ENCODE peak calls at places on chromosome 4, in nine cellular contexts. C is T-helper 17 cell; I is HEK293T; N is RKO; K is fibroblast of mammary gland; Y is globus pallidus; P is GM04504; O is ELF-1; L is activated CD4-positive, CD25-positive, alpha-beta regulatory T cell treated with anti-CD3 and anti-CD28 coated beads, Interleukin-2, amount 50 U/mL, for 72 hours. H is an unnamed sample.

GRCh38 chr4:8002525-8003309 is 63.1 kb upstream of the AFAP1 start:
- DNase-seq in C (no peak), I (no peak), N (no peak), K (no peak), Y (no peak), P (no peak), O (no peak), L (no peak), H (no peak)

GRCh38 chr4:111639876-111640275 is 505.4 kb upstream of the FAM241A start:
- DNase-seq in C (no peak), I (no peak), N (no peak), K (peak; percentile 61), Y (no peak), P (no peak), O (no peak), L (no peak), H (no peak)

GRCh38 chr4:179285696-179286095 is 1843.5 kb upstream of the AGA start:
- DNase-seq in C (no peak), I (no peak), N (no peak), K (no peak), Y (no peak), P (no peak), O (no peak), L (no peak), H (no peak)

GRCh38 chr4:79679859-79680258 is 271.8 kb upstream of the GK2 start:
- DNase-seq in C (no peak), I (no peak), N (no peak), K (no peak), Y (no peak), P (no peak), O (no peak), L (no peak), H (no peak)

GRCh38 chr4:4853921-4854648 is 5.4 kb upstream of the MSX1 start:
- DNase-seq in C (no peak), I (no peak), N (no peak), K (no peak), Y (no peak), P (no peak), O (no peak), L (peak; percentile 17), H (no peak)

GRCh38 chr4:62377700-62378099 is 1177.6 kb downstream of the ADGRL3 start:
- DNase-seq in C (no peak), I (no peak), N (no peak), K (no peak), Y (no peak), P (no peak), O (no peak), L (no peak), H (no peak)

GRCh38 chr4:94757192-94758140 is at the start of gene BMPR1B:
- DNase-seq in C (no peak), I (peak; percentile 62), N (no peak), K (peak; percentile 66), Y (peak; percentile 32), P (peak; percentile 32), O (peak; percentile 70), L (no peak), H (peak; percentile 24)

GRCh38 chr4:119559044-119559647 is 69.5 kb downstream of the PDE5A start:
- DNase-seq in C (no peak), I (peak; percentile 20), N (peak; percentile 63), K (peak; percentile 71), Y (peak; percentile 24), P (peak; percentile 25), O (no peak), L (no peak), H (no peak)

GRCh38 chr4:142645478-142646108 is 200.5 kb downstream of the INPP4B start:
- DNase-seq in C (no peak), I (no peak), N (no peak), K (no peak), Y (peak; percentile 1), P (no peak), O (no peak), L (no peak), H (no peak)

GRCh38 chr4:43132010-43132582 is 239.6 kb downstream of the GRXCR1 start:
- DNase-seq in C (no peak), I (peak; percentile 58), N (peak; percentile 70), K (peak; percentile 79), Y (peak; percentile 53), P (peak; percentile 10), O (peak; percentile 12), L (peak; percentile 38), H (peak; percentile 49)

GRCh38 chr4:180380733-180381132 is 1862.5 kb upstream of the TENM3 start:
- DNase-seq in C (no peak), I (no peak), N (peak; percentile 86), K (peak; percentile 81), Y (no peak), P (no peak), O (no peak), L (no peak), H (no peak)

GRCh38 chr4:138901177-138901576 is 114.4 kb upstream of the NOCT start:
- DNase-seq in C (no peak), I (no peak), N (no peak), K (no peak), Y (no peak), P (no peak), O (no peak), L (no peak), H (no peak)

GRCh38 chr4:164343472-164343976 is 410.4 kb upstream of the SMIM31 start:
- DNase-seq in C (no peak), I (no peak), N (no peak), K (no peak), Y (no peak), P (no peak), O (no peak), L (no peak), H (no peak)

GRCh38 chr4:1571165-1571908 is 112.8 kb downstream of the FAM53A start:
- DNase-seq in C (no peak), I (no peak), N (no peak), K (no peak), Y (no peak), P (no peak), O (no peak), L (no peak), H (no peak)

GRCh38 chr4:183658362-183659028 is 490 bp downstream of the RWDD4 start:
- DNase-seq in C (peak; percentile 9), I (no peak), N (peak; percentile 19), K (no peak), Y (peak; percentile 17), P (no peak), O (peak; percentile 59), L (peak; percentile 52), H (peak; percentile 13)

GRCh38 chr4:158895797-158896442 is 127.1 kb downstream of the FNIP2 start:
- DNase-seq in C (no peak), I (no peak), N (no peak), K (peak; percentile 35), Y (no peak), P (no peak), O (peak; percentile 9), L (no peak), H (no peak)

GRCh38 chr4:73308286-73308685 is 49.7 kb upstream of the ANKRD17 start:
- DNase-seq in C (no peak), I (no peak), N (peak; percentile 49), K (peak; percentile 59), Y (peak; percentile 49), P (no peak), O (no peak), L (no peak), H (peak; percentile 38)

GRCh38 chr4:77579406-77580076 is 26.1 kb upstream of the CXCL13 start:
- DNase-seq in C (no peak), I (no peak), N (peak; percentile 86), K (peak; percentile 86), Y (no peak), P (peak; percentile 54), O (no peak), L (no peak), H (no peak)

GRCh38 chr4:76780781-76781697 is 116.9 kb downstream of the SOWAHB start:
- DNase-seq in C (no peak), I (no peak), N (no peak), K (no peak), Y (no peak), P (no peak), O (no peak), L (no peak), H (no peak)

GRCh38 chr4:3286335-3287175 is 6.3 kb upstream of the RGS12 start:
- DNase-seq in C (no peak), I (no peak), N (no peak), K (no peak), Y (no peak), P (no peak), O (peak; percentile 52), L (no peak), H (no peak)

GRCh38 chr4:111400736-111401135 is 744.5 kb upstream of the FAM241A start:
- DNase-seq in C (no peak), I (no peak), N (no peak), K (peak; percentile 78), Y (peak; percentile 91), P (peak; percentile 57), O (no peak), L (no peak), H (peak; percentile 86)

GRCh38 chr4:137981277-137981676 is 260.9 kb downstream of the SLC7A11 start:
- DNase-seq in C (no peak), I (peak; percentile 5), N (peak; percentile 56), K (peak; percentile 68), Y (no peak), P (no peak), O (no peak), L (no peak), H (no peak)

GRCh38 chr4:165199722-165200121 is 7.6 kb upstream of the KLHL2 start:
- DNase-seq in C (no peak), I (no peak), N (no peak), K (no peak), Y (no peak), P (no peak), O (no peak), L (no peak), H (no peak)

GRCh38 chr4:127355738-127356137 is 277.0 kb upstream of the INTU start:
- DNase-seq in C (no peak), I (no peak), N (no peak), K (no peak), Y (no peak), P (no peak), O (no peak), L (no peak), H (no peak)

GRCh38 chr4:2798399-2799301 is 5.8 kb downstream of the SH3BP2 start:
- DNase-seq in C (peak; percentile 45), I (no peak), N (no peak), K (no peak), Y (no peak), P (no peak), O (peak; percentile 23), L (peak; percentile 44), H (no peak)

GRCh38 chr4:53365121-53365485 is 758 bp downstream of the SCFD2 start:
- DNase-seq in C (no peak), I (peak; percentile 42), N (peak; percentile 81), K (peak; percentile 40), Y (no peak), P (no peak), O (no peak), L (no peak), H (no peak)

GRCh38 chr4:112234952-112235609 is 3.5 kb downstream of the AP1AR start:
- DNase-seq in C (peak; percentile 28), I (peak; percentile 57), N (peak; percentile 96), K (peak; percentile 94), Y (peak; percentile 75), P (peak; percentile 68), O (peak; percentile 25), L (no peak), H (peak; percentile 62)

GRCh38 chr4:101205878-101206277 is 141.4 kb downstream of the PPP3CA start:
- DNase-seq in C (no peak), I (no peak), N (no peak), K (peak; percentile 81), Y (no peak), P (no peak), O (no peak), L (no peak), H (no peak)

GRCh38 chr4:148935179-148935578 is 493.0 kb upstream of the NR3C2 start:
- DNase-seq in C (no peak), I (no peak), N (no peak), K (no peak), Y (no peak), P (no peak), O (no peak), L (no peak), H (no peak)

GRCh38 chr4:127249066-127249766 is 383.5 kb upstream of the INTU start:
- DNase-seq in C (no peak), I (no peak), N (no peak), K (peak; percentile 28), Y (no peak), P (peak; percentile 23), O (no peak), L (no peak), H (no peak)

GRCh38 chr4:118270492-118270891 is 82.3 kb downstream of the PRSS12 start:
- DNase-seq in C (no peak), I (peak; percentile 19), N (peak; percentile 67), K (peak; percentile 66), Y (peak; percentile 54), P (no peak), O (no peak), L (no peak), H (peak; percentile 37)